ENCODE peak calls at places on chromosomes 3 and 15, in seven cellular contexts. V, A, G, Q, F, P and H are unnamed samples. For H3K9me3 and H3K4me1, the result is how much of the 10 kb centered on the place peaks cover.

GRCh38 chr3:86993704-86994103 is 2.8 kb upstream of the VGLL3 start:
- DNase-seq in V (peak), A (no peak), G (no peak), Q (no peak), F (no peak), P (peak), H (no peak)

GRCh38 chr3:178127221-178127620 is 409.0 kb upstream of the KCNMB2 start:
- DNase-seq in V (no peak), A (no peak), G (no peak), Q (no peak), F (no peak), P (no peak), H (no peak)

GRCh38 chr3:32947466-32948238 is 3.8 kb upstream of the CCR4 start:
- DNase-seq in V (peak), A (peak), G (peak), Q (peak), F (peak), P (peak), H (peak)

GRCh38 chr3:29348311-29348710 is 67.4 kb downstream of the RBMS3 start:
- DNase-seq in V (no peak), A (no peak), G (no peak), Q (no peak), F (no peak), P (no peak), H (no peak)

GRCh38 chr3:63791974-63792373 is 27.1 kb upstream of the C3orf49 start:
- DNase-seq in V (peak), A (no peak), G (no peak), Q (no peak), F (no peak), P (no peak), H (no peak)

GRCh38 chr3:61877359-61877770 is 316.0 kb downstream of the PTPRG start:
- DNase-seq in V (peak), A (no peak), G (no peak), Q (no peak), F (no peak), P (no peak), H (no peak)

GRCh38 chr15:101578443-101578894 is 73.7 kb downstream of the TM2D3 start:
- DNase-seq in V (no peak), A (peak), G (no peak), Q (peak), F (no peak), P (peak), H (peak)

GRCh38 chr15:87633471-87633870 is 623.1 kb downstream of the NTRK3 start:
- DNase-seq in V (no peak), A (no peak), G (no peak), Q (no peak), F (no peak), P (no peak), H (no peak)

GRCh38 chr3:183212565-183212964 is 40.5 kb upstream of the B3GNT5 start:
- DNase-seq in V (no peak), A (no peak), G (no peak), Q (no peak), F (no peak), P (no peak), H (no peak)

GRCh38 chr15:60091150-60091549 is 87.0 kb downstream of the FOXB1 start:
- DNase-seq in V (peak), A (no peak), G (no peak), Q (no peak), F (no peak), P (peak), H (no peak)

GRCh38 chr3:42853056-42853455 is 22.6 kb downstream of the CYP8B1 start:
- DNase-seq in V (no peak), A (no peak), G (no peak), Q (no peak), F (no peak), P (no peak), H (no peak)

GRCh38 chr3:50304601-50305000 is 1.2 kb upstream of the HYAL1 start:
- DNase-seq in V (peak), A (peak), G (no peak), Q (no peak), F (no peak), P (no peak), H (no peak)

GRCh38 chr15:27897481-27897880 is 201.6 kb downstream of the OCA2 start:
- DNase-seq in V (no peak), A (no peak), G (no peak), Q (no peak), F (no peak), P (no peak), H (no peak)

GRCh38 chr15:27903405-27903804 is 195.7 kb downstream of the OCA2 start:
- DNase-seq in V (no peak), A (no peak), G (no peak), Q (no peak), F (no peak), P (no peak), H (no peak)

GRCh38 chr15:27902680-27903385 is 196.3 kb downstream of the OCA2 start:
- DNase-seq in V (no peak), A (no peak), G (no peak), Q (no peak), F (no peak), P (no peak), H (no peak)

GRCh38 chr15:27894645-27895044 is 204.5 kb downstream of the OCA2 start:
- DNase-seq in V (no peak), A (no peak), G (no peak), Q (no peak), F (no peak), P (no peak), H (no peak)

DNA sequence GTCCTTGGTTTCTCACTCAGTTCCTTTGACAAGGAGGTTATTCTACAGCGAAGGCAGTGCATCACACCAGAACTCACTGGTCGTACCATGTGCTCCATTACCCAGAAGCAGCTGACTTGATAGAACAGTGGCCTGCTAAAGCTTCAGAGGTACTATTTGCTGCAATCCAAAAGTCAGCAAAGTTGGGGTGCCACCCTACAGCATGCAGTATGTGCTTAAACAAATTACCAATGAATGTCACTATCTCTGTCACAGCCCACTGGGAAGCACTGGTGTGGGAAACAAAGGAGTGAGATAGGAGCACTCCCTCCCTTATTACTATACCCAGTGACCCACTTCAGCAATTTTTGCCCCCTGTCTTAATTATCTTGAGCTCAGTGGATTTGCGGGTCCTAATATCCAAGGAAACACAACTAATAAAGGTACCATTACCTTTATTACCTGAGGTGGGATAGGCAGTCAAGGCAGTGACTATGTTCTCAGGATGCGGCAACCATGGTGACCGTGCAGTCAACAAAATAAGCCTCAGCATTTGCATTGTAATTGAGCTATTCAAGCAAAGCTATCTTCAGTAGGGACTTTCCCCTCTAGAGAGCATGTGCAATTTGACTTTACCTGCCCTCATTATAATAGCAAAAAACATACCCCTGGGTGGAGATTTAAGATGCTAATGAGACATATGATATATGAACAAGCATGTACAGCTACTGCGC is 199.4 kb downstream of the OCA2 start:
- DNase-seq in V (no peak), A (no peak), G (no peak), Q (peak), F (no peak), P (no peak), H (no peak)
- H3K9me3 ChIP-seq in V (under half), A (under half), G (under half), Q (under half), F (under half), P (under half), H (under half)

GRCh38 chr3:97481416-97481815 is 283.1 kb upstream of the ARL6 start:
- DNase-seq in V (no peak), A (no peak), G (no peak), Q (no peak), F (no peak), P (no peak), H (no peak)
- H3K4me3 ChIP-seq in V (no peak), A (no peak), G (no peak), Q (no peak), F (no peak), P (no peak), H (no peak)

GRCh38 chr3:52278510-52279069 is at the start of gene WDR82:
- DNase-seq in V (peak), A (peak), G (peak), Q (peak), F (peak), P (peak), H (peak)
- H3K4me1 ChIP-seq in V (under half), A (under half), G (under half), Q (under half), F (under half), P (under half), H (under half)

GRCh38 chr3:193061157-193061556 is 143.5 kb upstream of the MB21D2 start:
- DNase-seq in V (no peak), A (no peak), G (no peak), Q (no peak), F (no peak), P (no peak), H (no peak)
- H3K9me3 ChIP-seq in V (under half), A (under half), G (under half), Q (under half), F (under half), P (under half), H (under half)

GRCh38 chr3:158103956-158104338 is 2.3 kb downstream of the SHOX2 start:
- DNase-seq in V (no peak), A (no peak), G (no peak), Q (no peak), F (no peak), P (no peak), H (peak)

GRCh38 chr3:158102660-158103085 is 3.5 kb downstream of the SHOX2 start:
- DNase-seq in V (no peak), A (no peak), G (no peak), Q (no peak), F (no peak), P (no peak), H (no peak)

GRCh38 chr3:158102219-158102612 is 4.0 kb downstream of the SHOX2 start:
- DNase-seq in V (no peak), A (no peak), G (no peak), Q (no peak), F (no peak), P (no peak), H (peak)

GRCh38 chr3:158104346-158105020 is 1.7 kb downstream of the SHOX2 start:
- DNase-seq in V (no peak), A (no peak), G (no peak), Q (no peak), F (no peak), P (no peak), H (peak)

DNA sequence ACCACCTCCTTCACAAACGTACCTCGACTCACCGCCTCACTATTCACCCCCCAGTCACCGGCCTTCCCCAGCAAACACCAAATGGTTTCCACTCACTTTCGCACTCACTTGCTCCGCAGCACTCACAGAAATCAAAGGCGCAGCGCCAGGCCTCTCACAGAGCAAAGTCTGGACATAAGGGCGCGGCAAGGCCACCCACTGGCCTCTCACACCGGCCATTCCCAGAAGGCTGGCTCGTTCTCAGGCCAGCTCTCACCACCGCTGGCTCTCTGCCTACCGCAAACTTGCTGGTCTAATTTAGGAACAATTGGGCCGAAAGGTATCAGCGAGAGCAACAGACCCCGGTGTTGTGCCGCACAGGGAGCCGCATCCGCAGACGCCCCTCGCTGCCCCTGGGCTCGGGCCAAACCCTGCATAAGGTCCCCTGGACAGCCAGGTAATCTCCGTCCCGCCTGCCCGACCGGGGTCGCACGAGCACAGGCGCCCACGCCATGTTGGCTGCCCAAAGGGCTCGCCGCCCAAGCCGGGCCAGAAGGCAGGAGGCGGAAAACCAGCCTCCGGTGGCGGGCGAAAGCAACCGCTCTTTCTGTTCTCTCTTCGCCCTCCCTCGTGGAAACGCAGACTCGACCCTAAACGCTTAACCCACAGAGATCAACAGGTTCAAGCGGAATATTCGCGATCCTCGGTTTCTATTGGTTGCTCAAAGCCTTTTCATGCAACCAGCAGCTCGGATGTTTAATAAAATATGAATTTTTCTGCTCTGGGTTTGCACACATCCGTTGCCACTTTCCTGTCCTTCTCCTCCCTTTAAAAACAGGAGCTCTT is 2.9 kb downstream of the SHOX2 start:
- DNase-seq in V (no peak), A (no peak), G (no peak), Q (no peak), F (no peak), P (no peak), H (no peak)
- H3K4me3 ChIP-seq in V (no peak), A (peak), G (no peak), Q (peak), F (no peak), P (no peak), H (peak)

GRCh38 chr3:155556531-155556930 is 188.3 kb downstream of the PLCH1 start:
- DNase-seq in V (peak), A (no peak), G (no peak), Q (no peak), F (no peak), P (no peak), H (peak)

GRCh38 chr3:155555479-155556065 is 189.3 kb downstream of the PLCH1 start:
- DNase-seq in V (no peak), A (no peak), G (no peak), Q (no peak), F (no peak), P (no peak), H (no peak)

GRCh38 chr3:155550386-155550785 is 194.5 kb downstream of the PLCH1 start:
- DNase-seq in V (no peak), A (no peak), G (no peak), Q (no peak), F (no peak), P (no peak), H (no peak)

GRCh38 chr3:155554777-155555445 is 190.0 kb downstream of the PLCH1 start:
- DNase-seq in V (no peak), A (no peak), G (no peak), Q (no peak), F (no peak), P (no peak), H (peak)

DNA sequence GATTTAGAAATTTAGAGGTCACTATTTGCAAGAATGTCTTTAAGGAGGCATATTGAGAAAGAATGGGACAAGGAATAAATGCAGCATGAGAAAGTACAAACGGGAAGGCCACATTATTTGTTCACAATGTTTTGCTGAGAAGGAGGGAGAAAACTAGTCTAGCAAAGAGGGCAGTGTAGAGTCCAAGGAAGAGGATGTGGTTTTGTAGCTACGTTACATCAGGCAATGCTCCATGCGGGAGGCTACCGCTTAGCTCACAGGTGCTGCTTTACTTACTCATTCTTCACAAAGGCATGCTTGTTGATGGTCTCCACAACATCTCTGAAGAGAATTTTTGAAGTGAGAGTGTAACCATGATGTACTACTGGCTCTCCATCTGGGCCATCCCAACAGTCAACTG is 191.1 kb downstream of the PLCH1 start:
- DNase-seq in V (peak), A (no peak), G (no peak), Q (no peak), F (no peak), P (no peak), H (no peak)
- H3K4me1 ChIP-seq in V (under half), A (under half), G (under half), Q (under half), F (under half), P (under half), H (under half)

DNA sequence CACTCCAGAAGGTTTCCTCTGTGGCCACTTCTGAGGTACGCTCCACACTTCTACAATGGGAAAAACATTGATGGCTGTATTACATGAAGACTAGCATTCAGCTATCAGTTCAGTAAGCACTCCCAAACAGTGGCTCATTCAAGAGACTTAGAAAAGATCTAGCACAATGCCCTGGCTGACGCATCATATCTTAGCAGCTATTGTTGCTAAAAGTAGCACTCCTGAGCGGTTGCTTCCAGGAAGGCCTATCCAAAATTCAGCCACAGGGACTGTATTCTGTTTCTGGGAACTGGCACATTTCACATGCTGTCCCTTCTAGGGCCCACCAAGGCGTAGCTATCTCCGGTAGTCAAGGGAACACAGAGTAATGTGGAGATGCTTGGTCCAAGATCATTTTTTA is 21.2 kb upstream of the SPRED1 start:
- DNase-seq in V (no peak), A (peak), G (no peak), Q (no peak), F (no peak), P (no peak), H (no peak)
- H3K9me3 ChIP-seq in V (under half), A (under half), G (under half), Q (under half), F (under half), P (under half), H (under half)

DNA sequence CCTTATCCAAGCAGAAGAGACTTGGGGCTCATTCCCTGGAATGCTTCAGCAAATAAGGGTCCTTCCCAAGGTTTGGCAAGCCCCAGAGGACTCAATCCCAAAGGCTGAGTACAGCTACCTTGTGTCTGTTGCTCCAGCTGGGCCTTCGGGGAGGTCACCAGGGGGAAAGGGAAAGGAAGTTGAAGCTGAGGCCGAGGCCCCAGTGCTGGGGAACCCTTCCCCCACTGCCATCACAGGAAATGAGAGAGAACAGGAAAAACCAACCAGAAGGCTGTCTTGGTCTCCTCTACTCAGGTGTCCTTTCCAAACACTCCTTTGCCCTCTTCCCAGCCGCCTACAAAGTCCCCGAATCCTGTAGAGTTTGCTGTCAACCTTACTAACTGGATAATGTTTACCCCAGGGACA is 5.7 kb downstream of the CSRNP1 start:
- DNase-seq in V (peak), A (peak), G (no peak), Q (no peak), F (no peak), P (peak), H (no peak)
- H3K4me3 ChIP-seq in V (no peak), A (peak), G (peak), Q (no peak), F (no peak), P (no peak), H (no peak)

GRCh38 chr15:31297880-31298456 is 28.7 kb upstream of the KLF13 start:
- DNase-seq in V (no peak), A (no peak), G (no peak), Q (no peak), F (no peak), P (no peak), H (no peak)
- H3K4me1 ChIP-seq in V (under half), A (under half), G (under half), Q (under half), F (under half), P (under half), H (under half)